ENCODE peak calls at places on chromosome 20, in four cellular contexts. One of them, this sample, is unnamed.

GRCh38 chr20:13422637-13423036 is 201.6 kb downstream of the ISM1 start:
- DNase-seq in GM13976: no peak
- DNase-seq in activated B cell treated with CpG ODN at 0.5 μM for 24 hours: no peak
- DNase-seq in lower leg skin: no peak
- DNase-seq in this sample: no peak

GRCh38 chr20:59752101-59752586 is 147.8 kb downstream of the PHACTR3 start:
- DNase-seq in activated B cell treated with CpG ODN at 0.5 μM for 24 hours: no peak
- DNase-seq in lower leg skin: no peak
- DNase-seq in GM13976: peak
- DNase-seq in this sample: no peak

GRCh38 chr20:62589150-62589498 is 53.2 kb upstream of the SLCO4A1 start:
- DNase-seq in lower leg skin: no peak
- DNase-seq in activated B cell treated with CpG ODN at 0.5 μM for 24 hours: no peak
- DNase-seq in GM13976: no peak
- DNase-seq in this sample: no peak

GRCh38 chr20:10861619-10862018 is 187.8 kb upstream of the JAG1 start:
- DNase-seq in lower leg skin: no peak
- DNase-seq in GM13976: no peak
- DNase-seq in activated B cell treated with CpG ODN at 0.5 μM for 24 hours: no peak
- DNase-seq in this sample: no peak

GRCh38 chr20:20487811-20488210 is 119.9 kb downstream of the INSM1 start:
- DNase-seq in activated B cell treated with CpG ODN at 0.5 μM for 24 hours: no peak
- DNase-seq in GM13976: no peak
- DNase-seq in lower leg skin: no peak
- DNase-seq in this sample: no peak

GRCh38 chr20:31661625-31662371 is 24.1 kb downstream of the COX4I2 start:
- DNase-seq in activated B cell treated with CpG ODN at 0.5 μM for 24 hours: peak
- DNase-seq in GM13976: peak
- DNase-seq in lower leg skin: peak
- DNase-seq in this sample: peak

GRCh38 chr20:29497261-29497671 is 1760.2 kb upstream of the DEFB115 start:
- DNase-seq in lower leg skin: no peak
- DNase-seq in GM13976: peak
- DNase-seq in activated B cell treated with CpG ODN at 0.5 μM for 24 hours: no peak
- DNase-seq in this sample: peak

GRCh38 chr20:63567382-63568169 is 6.5 kb downstream of the HELZ2 start:
- DNase-seq in lower leg skin: no peak
- DNase-seq in activated B cell treated with CpG ODN at 0.5 μM for 24 hours: peak
- DNase-seq in GM13976: peak
- DNase-seq in this sample: peak

GRCh38 chr20:42024653-42025052 is 406.5 kb upstream of the CHD6 start:
- DNase-seq in lower leg skin: no peak
- DNase-seq in GM13976: no peak
- DNase-seq in activated B cell treated with CpG ODN at 0.5 μM for 24 hours: no peak
- DNase-seq in this sample: no peak

GRCh38 chr20:12053348-12053747 is 135.7 kb downstream of the BTBD3 start:
- DNase-seq in GM13976: no peak
- DNase-seq in activated B cell treated with CpG ODN at 0.5 μM for 24 hours: no peak
- DNase-seq in lower leg skin: no peak
- DNase-seq in this sample: no peak

GRCh38 chr20:37408202-37408929 is 62.4 kb downstream of the SRC start:
- DNase-seq in activated B cell treated with CpG ODN at 0.5 μM for 24 hours: no peak
- DNase-seq in GM13976: no peak
- DNase-seq in lower leg skin: no peak
- DNase-seq in this sample: no peak

GRCh38 chr20:19015326-19015725 is 197.1 kb upstream of the SLC24A3 start:
- DNase-seq in lower leg skin: peak
- DNase-seq in GM13976: no peak
- DNase-seq in activated B cell treated with CpG ODN at 0.5 μM for 24 hours: no peak
- DNase-seq in this sample: no peak

GRCh38 chr20:24257171-24257570 is 212.3 kb upstream of the SYNDIG1 start:
- DNase-seq in activated B cell treated with CpG ODN at 0.5 μM for 24 hours: no peak
- DNase-seq in GM13976: no peak
- DNase-seq in lower leg skin: no peak
- DNase-seq in this sample: no peak

GRCh38 chr20:24698189-24698588 is 228.8 kb downstream of the SYNDIG1 start:
- DNase-seq in activated B cell treated with CpG ODN at 0.5 μM for 24 hours: no peak
- DNase-seq in GM13976: no peak
- DNase-seq in lower leg skin: peak
- DNase-seq in this sample: no peak

GRCh38 chr20:38889792-38890496 is 36.3 kb upstream of the FAM83D start:
- DNase-seq in GM13976: no peak
- DNase-seq in activated B cell treated with CpG ODN at 0.5 μM for 24 hours: no peak
- DNase-seq in lower leg skin: no peak
- DNase-seq in this sample: no peak

GRCh38 chr20:37343212-37343993 is 2.5 kb upstream of the SRC start:
- DNase-seq in activated B cell treated with CpG ODN at 0.5 μM for 24 hours: no peak
- DNase-seq in lower leg skin: peak
- DNase-seq in GM13976: no peak
- DNase-seq in this sample: no peak

GRCh38 chr20:63089051-63089907 is 82.5 kb upstream of the BHLHE23 start:
- DNase-seq in GM13976: no peak
- DNase-seq in activated B cell treated with CpG ODN at 0.5 μM for 24 hours: no peak
- DNase-seq in lower leg skin: peak
- DNase-seq in this sample: no peak

GRCh38 chr20:53691060-53691810 is 97.6 kb upstream of the ZNF217 start:
- DNase-seq in GM13976: no peak
- DNase-seq in lower leg skin: no peak
- DNase-seq in activated B cell treated with CpG ODN at 0.5 μM for 24 hours: no peak
- DNase-seq in this sample: no peak

GRCh38 chr20:37393863-37394542 is 48.1 kb downstream of the SRC start:
- DNase-seq in activated B cell treated with CpG ODN at 0.5 μM for 24 hours: no peak
- DNase-seq in GM13976: no peak
- DNase-seq in lower leg skin: no peak
- DNase-seq in this sample: no peak

GRCh38 chr20:46195264-46196038 is 77.3 kb downstream of the CD40 start:
- DNase-seq in GM13976: no peak
- DNase-seq in lower leg skin: no peak
- DNase-seq in activated B cell treated with CpG ODN at 0.5 μM for 24 hours: no peak
- DNase-seq in this sample: no peak

GRCh38 chr20:3447321-3447720 is 23.5 kb upstream of the ATRN start:
- DNase-seq in activated B cell treated with CpG ODN at 0.5 μM for 24 hours: no peak
- DNase-seq in lower leg skin: no peak
- DNase-seq in GM13976: no peak
- DNase-seq in this sample: no peak

GRCh38 chr20:63553251-63553932 is 567 bp upstream of the FNDC11 start:
- DNase-seq in lower leg skin: peak
- DNase-seq in activated B cell treated with CpG ODN at 0.5 μM for 24 hours: peak
- DNase-seq in GM13976: peak
- DNase-seq in this sample: peak

GRCh38 chr20:41457173-41457857 is 90.7 kb upstream of the EMILIN3 start:
- DNase-seq in GM13976: no peak
- DNase-seq in lower leg skin: no peak
- DNase-seq in activated B cell treated with CpG ODN at 0.5 μM for 24 hours: no peak
- DNase-seq in this sample: no peak

GRCh38 chr20:3209023-3209945 is at the start of gene ITPA:
- DNase-seq in activated B cell treated with CpG ODN at 0.5 μM for 24 hours: peak
- DNase-seq in lower leg skin: peak
- DNase-seq in GM13976: peak
- DNase-seq in this sample: peak

GRCh38 chr20:1663917-1664316 is 6.3 kb upstream of the SIRPG start:
- DNase-seq in lower leg skin: no peak
- DNase-seq in activated B cell treated with CpG ODN at 0.5 μM for 24 hours: no peak
- DNase-seq in GM13976: no peak
- DNase-seq in this sample: no peak

GRCh38 chr20:6855806-6856205 is 88.3 kb downstream of the BMP2 start:
- DNase-seq in lower leg skin: no peak
- DNase-seq in GM13976: no peak
- DNase-seq in activated B cell treated with CpG ODN at 0.5 μM for 24 hours: no peak
- DNase-seq in this sample: no peak

GRCh38 chr20:62925420-62926228 is 681 bp downstream of the DIDO1 start:
- DNase-seq in lower leg skin: no peak
- DNase-seq in activated B cell treated with CpG ODN at 0.5 μM for 24 hours: no peak
- DNase-seq in GM13976: peak
- DNase-seq in this sample: peak

GRCh38 chr20:53448426-53448825 is 145.2 kb downstream of the ZNF217 start:
- DNase-seq in lower leg skin: no peak
- DNase-seq in activated B cell treated with CpG ODN at 0.5 μM for 24 hours: no peak
- DNase-seq in GM13976: no peak
- DNase-seq in this sample: no peak

GRCh38 chr20:51383891-51384510 is 158.5 kb downstream of the NFATC2 start:
- DNase-seq in GM13976: no peak
- DNase-seq in lower leg skin: no peak
- DNase-seq in activated B cell treated with CpG ODN at 0.5 μM for 24 hours: no peak
- DNase-seq in this sample: no peak

GRCh38 chr20:52937701-52938100 is 34.5 kb upstream of the TSHZ2 start:
- DNase-seq in lower leg skin: no peak
- DNase-seq in activated B cell treated with CpG ODN at 0.5 μM for 24 hours: no peak
- DNase-seq in GM13976: no peak
- DNase-seq in this sample: no peak

GRCh38 chr20:39533858-39534257 is 571.7 kb downstream of the DHX35 start:
- DNase-seq in activated B cell treated with CpG ODN at 0.5 μM for 24 hours: no peak
- DNase-seq in lower leg skin: no peak
- DNase-seq in GM13976: no peak
- DNase-seq in this sample: no peak

GRCh38 chr20:18412202-18412901 is 54.5 kb downstream of the DZANK1 start:
- DNase-seq in GM13976: no peak
- DNase-seq in activated B cell treated with CpG ODN at 0.5 μM for 24 hours: no peak
- DNase-seq in lower leg skin: no peak
- DNase-seq in this sample: no peak

GRCh38 chr20:57097245-57097935 is 169.1 kb downstream of the BMP7 start:
- DNase-seq in GM13976: no peak
- DNase-seq in activated B cell treated with CpG ODN at 0.5 μM for 24 hours: no peak
- DNase-seq in lower leg skin: no peak
- DNase-seq in this sample: no peak

GRCh38 chr20:13325033-13325432 is 104.0 kb downstream of the ISM1 start:
- DNase-seq in lower leg skin: no peak
- DNase-seq in GM13976: no peak
- DNase-seq in activated B cell treated with CpG ODN at 0.5 μM for 24 hours: no peak
- DNase-seq in this sample: no peak

DNA sequence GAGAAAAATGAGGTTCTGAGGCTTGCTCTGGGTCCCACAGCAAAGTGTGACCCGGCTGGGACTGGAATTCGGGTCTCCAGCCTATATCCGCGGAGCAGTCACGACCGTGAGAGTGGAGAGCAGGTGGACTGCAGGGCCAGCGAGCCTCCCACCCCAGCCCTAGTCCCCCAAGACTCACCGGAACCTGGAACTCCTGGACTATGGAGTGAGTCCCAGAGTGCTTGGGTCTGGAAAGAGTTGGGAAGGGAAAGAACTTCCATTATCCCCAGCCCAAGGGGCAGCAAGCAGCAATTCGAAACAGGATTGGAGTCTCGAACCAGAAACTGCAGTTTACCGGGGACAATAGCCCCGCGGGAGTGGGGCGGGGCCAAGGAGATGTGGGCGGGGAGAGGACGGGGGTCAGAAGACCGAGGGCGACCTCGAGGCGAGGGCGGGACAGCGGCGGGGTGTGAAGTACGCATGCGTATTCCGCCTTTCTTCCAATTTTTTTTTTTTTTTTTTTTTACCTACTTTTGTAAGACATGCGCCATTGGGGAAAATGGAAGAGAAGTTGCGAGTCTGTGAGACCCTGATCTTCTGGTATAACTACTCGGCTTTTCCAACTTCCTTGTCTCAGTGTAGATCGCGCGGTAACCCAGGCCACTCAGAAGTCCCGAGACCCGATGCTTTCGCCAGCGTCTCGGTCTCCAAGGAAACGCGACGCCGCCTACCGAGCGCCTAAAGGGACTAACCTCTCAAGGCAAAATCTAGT is at the start of gene C20orf96:
- DNase-seq in GM13976: peak
- DNase-seq in activated B cell treated with CpG ODN at 0.5 μM for 24 hours: peak
- DNase-seq in lower leg skin: peak
- DNase-seq in this sample: peak
- TF ChIP-seq CTCF in GM13976: peak
- TF ChIP-seq CTCF in activated B cell treated with CpG ODN at 0.5 μM for 24 hours: no peak
- TF ChIP-seq CTCF in lower leg skin: no peak
- TF ChIP-seq CTCF in this sample: no peak

GRCh38 chr20:49602370-49603208 is 34.7 kb upstream of the PTGIS start:
- DNase-seq in GM13976: no peak
- DNase-seq in activated B cell treated with CpG ODN at 0.5 μM for 24 hours: no peak
- DNase-seq in lower leg skin: no peak
- DNase-seq in this sample: no peak
- TF ChIP-seq CTCF in GM13976: no peak
- TF ChIP-seq CTCF in activated B cell treated with CpG ODN at 0.5 μM for 24 hours: no peak
- TF ChIP-seq CTCF in lower leg skin: no peak
- TF ChIP-seq CTCF in this sample: no peak

GRCh38 chr20:9093203-9093962 is 24.5 kb downstream of the PLCB4 start:
- DNase-seq in GM13976: no peak
- DNase-seq in lower leg skin: no peak
- DNase-seq in activated B cell treated with CpG ODN at 0.5 μM for 24 hours: no peak
- DNase-seq in this sample: no peak

GRCh38 chr20:9102456-9102855 is 33.6 kb downstream of the PLCB4 start:
- DNase-seq in lower leg skin: no peak
- DNase-seq in activated B cell treated with CpG ODN at 0.5 μM for 24 hours: no peak
- DNase-seq in GM13976: no peak
- DNase-seq in this sample: no peak

GRCh38 chr20:9103955-9104354 is 35.1 kb downstream of the PLCB4 start:
- DNase-seq in GM13976: no peak
- DNase-seq in activated B cell treated with CpG ODN at 0.5 μM for 24 hours: no peak
- DNase-seq in lower leg skin: no peak
- DNase-seq in this sample: no peak

GRCh38 chr20:9100721-9101120 is 31.8 kb downstream of the PLCB4 start:
- DNase-seq in lower leg skin: no peak
- DNase-seq in activated B cell treated with CpG ODN at 0.5 μM for 24 hours: no peak
- DNase-seq in GM13976: no peak
- DNase-seq in this sample: no peak

DNA sequence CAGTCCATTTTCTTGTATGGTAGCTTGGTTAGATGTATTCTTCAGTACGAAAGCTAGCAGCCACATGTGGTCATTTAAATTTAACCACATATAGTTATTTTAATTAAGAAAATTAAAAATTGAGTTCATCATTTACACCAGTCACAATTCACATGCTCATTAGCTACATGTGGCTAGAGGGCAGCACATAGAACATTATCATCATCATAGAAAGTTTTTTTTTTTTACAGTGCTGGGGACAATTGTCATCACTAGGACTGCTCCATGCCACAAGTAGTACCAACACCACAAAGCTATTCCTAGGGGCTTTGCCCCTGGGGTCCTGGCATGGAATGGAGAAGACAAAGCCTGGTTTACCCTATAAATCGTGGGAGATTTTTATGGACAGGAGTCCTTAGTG is 30.5 kb downstream of the PLCB4 start:
- DNase-seq in lower leg skin: no peak
- DNase-seq in GM13976: no peak
- DNase-seq in activated B cell treated with CpG ODN at 0.5 μM for 24 hours: no peak
- DNase-seq in this sample: no peak
- TF ChIP-seq CTCF in lower leg skin: no peak
- TF ChIP-seq CTCF in GM13976: no peak
- TF ChIP-seq CTCF in activated B cell treated with CpG ODN at 0.5 μM for 24 hours: no peak
- TF ChIP-seq CTCF in this sample: no peak

GRCh38 chr20:33411711-33412483 is 10.6 kb upstream of the CDK5RAP1 start:
- DNase-seq in GM13976: no peak
- DNase-seq in activated B cell treated with CpG ODN at 0.5 μM for 24 hours: no peak
- DNase-seq in lower leg skin: no peak
- DNase-seq in this sample: no peak

GRCh38 chr20:33418033-33418432 is 16.7 kb upstream of the CDK5RAP1 start:
- DNase-seq in GM13976: no peak
- DNase-seq in lower leg skin: no peak
- DNase-seq in activated B cell treated with CpG ODN at 0.5 μM for 24 hours: no peak
- DNase-seq in this sample: no peak

GRCh38 chr20:33419140-33419974 is 18.0 kb upstream of the CDK5RAP1 start:
- DNase-seq in activated B cell treated with CpG ODN at 0.5 μM for 24 hours: no peak
- DNase-seq in lower leg skin: no peak
- DNase-seq in GM13976: no peak
- DNase-seq in this sample: no peak

GRCh38 chr20:33412484-33412838 is 11.1 kb upstream of the CDK5RAP1 start:
- DNase-seq in activated B cell treated with CpG ODN at 0.5 μM for 24 hours: no peak
- DNase-seq in lower leg skin: no peak
- DNase-seq in GM13976: no peak
- DNase-seq in this sample: no peak

GRCh38 chr20:33415948-33416347 is 14.6 kb upstream of the CDK5RAP1 start:
- DNase-seq in GM13976: no peak
- DNase-seq in activated B cell treated with CpG ODN at 0.5 μM for 24 hours: no peak
- DNase-seq in lower leg skin: no peak
- DNase-seq in this sample: no peak
- TF ChIP-seq CTCF in GM13976: peak
- TF ChIP-seq CTCF in activated B cell treated with CpG ODN at 0.5 μM for 24 hours: no peak
- TF ChIP-seq CTCF in lower leg skin: no peak
- TF ChIP-seq CTCF in this sample: peak